ENCODE peak calls at places on chromosome 16, in seven cellular contexts. E is H1, C is IMR-90, N is neuronal stem cell, O is trophoblast cell, P is mesenchymal stem cell, S is H9. M is an unnamed sample.

GRCh38 chr16:67857547-67858233 is 10.2 kb upstream of the CENPT start:
- DNase-seq in P (peak), S (peak), E (no peak), O (peak), N (no peak), C (peak), M (peak)

GRCh38 chr16:83402160-83402794 is 405.5 kb upstream of the HSBP1 start:
- DNase-seq in N (no peak), O (no peak), E (peak), C (peak), S (no peak), P (no peak), M (peak)

GRCh38 chr16:83143788-83144187 is 517.0 kb downstream of the CDH13 start:
- DNase-seq in C (peak), N (no peak), P (peak), O (no peak), S (no peak), E (no peak), M (peak)

GRCh38 chr16:80122155-80122554 is 418.6 kb upstream of the DYNLRB2 start:
- DNase-seq in P (peak), O (no peak), E (no peak), C (no peak), N (no peak), S (no peak), M (peak)

GRCh38 chr16:31476305-31477219 is 4.6 kb downstream of the TGFB1I1 start:
- DNase-seq in O (peak), N (no peak), P (peak), C (no peak), E (peak), S (peak), M (peak)

GRCh38 chr16:52309761-52310416 is 237.1 kb downstream of the TOX3 start:
- DNase-seq in C (no peak), N (no peak), O (no peak), S (peak), E (no peak), P (no peak), M (no peak)

GRCh38 chr16:66740533-66740932 is 10.9 kb downstream of the DYNC1LI2 start:
- DNase-seq in C (no peak), P (peak), S (no peak), O (no peak), E (no peak), N (no peak), M (no peak)

GRCh38 chr16:86670835-86671234 is 92.5 kb downstream of the FOXL1 start:
- DNase-seq in N (no peak), O (no peak), E (no peak), C (no peak), S (no peak), P (no peak), M (no peak)

GRCh38 chr16:85461814-85462404 is 151.2 kb upstream of the GSE1 start:
- DNase-seq in P (peak), C (peak), O (no peak), N (peak), E (peak), S (peak), M (peak)

GRCh38 chr16:23025692-23026305 is 123.5 kb downstream of the USP31 start:
- DNase-seq in O (no peak), P (no peak), S (no peak), C (no peak), N (no peak), E (no peak), M (no peak)

GRCh38 chr16:2158262-2158638 is 2.7 kb downstream of the TRAF7 start:
- DNase-seq in P (no peak), C (no peak), S (no peak), N (no peak), O (no peak), E (no peak), M (no peak)

GRCh38 chr16:84970447-84971127 is 40.7 kb downstream of the ZDHHC7 start:
- DNase-seq in P (peak), S (peak), E (peak), N (peak), O (peak), C (peak), M (peak)

GRCh38 chr16:1338119-1338730 is 4.8 kb downstream of the BAIAP3 start:
- DNase-seq in C (no peak), S (peak), O (peak), P (no peak), N (no peak), E (no peak), M (no peak)

GRCh38 chr16:16090238-16090637 is 133.1 kb downstream of the ABCC6 start:
- DNase-seq in E (no peak), P (no peak), O (no peak), N (no peak), S (no peak), C (no peak), M (no peak)

GRCh38 chr16:88373927-88374492 is 8.7 kb upstream of the ZNF469 start:
- DNase-seq in P (no peak), E (no peak), N (no peak), S (no peak), C (no peak), O (no peak), M (no peak)

DNA sequence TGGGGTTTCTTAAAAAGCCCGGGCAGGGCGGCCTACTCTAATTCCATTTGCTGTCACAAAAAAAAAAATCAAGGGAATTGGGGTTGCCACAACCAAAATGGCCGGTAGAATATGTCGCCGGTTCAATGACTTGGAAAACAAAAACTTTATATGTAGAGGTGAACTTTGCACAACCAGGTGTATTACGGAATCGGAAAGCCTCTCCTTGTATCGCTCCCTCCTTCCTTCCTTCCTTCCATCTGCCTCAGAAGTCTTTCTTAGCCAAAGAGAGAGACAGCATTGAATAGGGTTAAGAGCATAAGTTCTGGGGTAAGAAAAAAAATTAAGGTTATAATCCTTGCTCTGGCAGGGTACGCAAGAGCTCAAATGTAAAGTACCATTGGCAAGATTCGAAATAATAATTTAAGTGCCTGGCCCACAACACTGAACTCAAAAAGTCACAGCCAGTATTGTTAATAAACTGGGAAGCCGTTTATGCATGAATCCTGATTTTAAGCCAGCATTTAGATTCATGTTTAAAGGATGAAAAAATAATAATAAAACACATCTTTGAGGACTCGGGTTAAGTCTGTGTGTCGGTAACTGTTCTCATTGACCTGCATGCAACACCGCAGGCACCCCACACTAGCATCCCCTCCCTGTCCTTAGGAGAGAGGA is 524 bp upstream of the GLG1 start:
- DNase-seq in P (no peak), E (no peak), O (no peak), C (no peak), S (no peak), N (no peak), M (no peak)
- H3K18ac ChIP-seq in P (peak), E (peak), O (no peak), C (peak), S (peak), N (no peak), M (peak)

GRCh38 chr16:58413359-58413758 is 21.1 kb downstream of the GINS3 start:
- DNase-seq in P (no peak), E (no peak), C (no peak), O (no peak), S (no peak), N (no peak), M (no peak)
- H3K18ac ChIP-seq in P (no peak), E (no peak), C (no peak), O (no peak), S (no peak), N (no peak), M (no peak)

DNA sequence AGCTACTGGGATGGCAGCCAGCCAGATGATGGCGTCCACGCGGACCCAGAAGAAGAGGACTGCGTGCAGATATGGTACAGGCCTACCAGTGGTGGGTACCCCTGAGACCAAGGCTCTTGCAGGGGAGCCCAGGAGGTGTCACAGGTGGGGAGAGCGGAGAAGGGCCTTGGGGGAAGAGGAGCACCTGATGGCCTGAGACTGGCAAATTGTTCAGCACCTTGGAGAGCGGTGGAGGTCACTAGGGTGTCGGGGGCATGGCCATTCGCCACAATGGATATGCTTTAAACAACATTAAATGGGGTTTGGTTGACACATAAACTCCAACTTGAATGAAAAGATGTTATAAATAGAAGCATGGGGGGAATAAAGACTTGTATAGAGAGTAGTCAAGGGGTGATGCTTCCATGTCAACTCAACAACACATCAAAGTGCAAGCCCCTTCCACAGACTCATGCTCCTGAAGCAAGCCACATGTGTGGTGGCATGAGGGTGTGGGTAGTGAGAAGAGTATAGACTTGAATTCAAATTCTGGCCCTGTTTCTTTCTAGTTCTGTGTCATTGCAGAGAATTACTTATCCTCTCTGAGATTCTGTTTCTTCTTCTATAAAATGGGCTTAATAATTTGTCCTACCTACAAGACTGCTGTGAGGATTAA is 22.2 kb downstream of the CLEC19A start:
- DNase-seq in O (no peak), N (peak), S (peak), E (peak), P (no peak), C (no peak), M (peak)
- H3K18ac ChIP-seq in O (no peak), N (no peak), S (no peak), E (no peak), P (no peak), C (no peak), M (no peak)

GRCh38 chr16:5512037-5512436 is 414.4 kb upstream of the EEF2KMT start:
- DNase-seq in P (no peak), E (no peak), C (no peak), O (no peak), S (no peak), N (no peak), M (no peak)
- H3K18ac ChIP-seq in P (no peak), E (no peak), C (no peak), O (no peak), S (no peak), N (no peak), M (no peak)

GRCh38 chr16:12057276-12057675 is 80.7 kb downstream of the SNX29 start:
- DNase-seq in N (no peak), S (no peak), P (peak), C (peak), O (no peak), E (no peak), M (peak)

GRCh38 chr16:12054396-12054795 is 77.9 kb downstream of the SNX29 start:
- DNase-seq in P (no peak), S (no peak), O (no peak), E (no peak), C (no peak), N (no peak), M (no peak)

GRCh38 chr16:12059216-12059769 is 82.8 kb downstream of the SNX29 start:
- DNase-seq in S (no peak), N (no peak), C (no peak), O (no peak), P (no peak), E (no peak), M (no peak)

GRCh38 chr16:12050361-12050760 is 73.8 kb downstream of the SNX29 start:
- DNase-seq in O (no peak), E (no peak), P (no peak), C (no peak), S (no peak), N (no peak), M (no peak)

GRCh38 chr16:12054868-12055267 is 78.3 kb downstream of the SNX29 start:
- DNase-seq in S (no peak), P (no peak), C (no peak), O (no peak), E (no peak), N (no peak), M (no peak)
- H3K18ac ChIP-seq in S (no peak), P (no peak), C (no peak), O (no peak), E (no peak), N (no peak), M (no peak)